ENCODE peak calls at places on chromosomes 12 and 14, in seven cellular contexts. N, G, H, L, W, U and R are unnamed samples.
A peak's percentile ranks its signal among the peaks of the same experiment; 100 is the strongest.

GRCh38 chr14:96095581-96096476 is 56.7 kb downstream of the C14orf132 start:
- DNase-seq in G (no peak), W (peak; percentile 82), U (peak; percentile 35), L (peak; percentile 86), H (peak; percentile 56), N (peak; percentile 78), R (no peak)

GRCh38 chr12:65999564-66000280 is 130.8 kb downstream of the LLPH start:
- DNase-seq in U (no peak), W (peak; percentile 70), L (peak; percentile 91), G (no peak), N (peak; percentile 65), H (no peak), R (no peak)

GRCh38 chr14:89469210-89470198 is 52.5 kb upstream of the FOXN3 start:
- DNase-seq in U (no peak), L (no peak), N (no peak), H (no peak), G (no peak), W (no peak), R (no peak)

GRCh38 chr14:80621701-80622100 is 319.8 kb downstream of the CEP128 start:
- DNase-seq in L (peak; percentile 68), U (no peak), G (no peak), N (peak; percentile 84), W (peak; percentile 64), H (no peak), R (no peak)

GRCh38 chr12:110203546-110203945 is 77.5 kb upstream of the ATP2A2 start:
- DNase-seq in G (no peak), W (no peak), L (no peak), U (no peak), H (no peak), N (no peak), R (no peak)

GRCh38 chr14:31269599-31270195 is 62.1 kb upstream of the HECTD1 start:
- DNase-seq in U (no peak), H (no peak), W (peak; percentile 4), G (no peak), N (no peak), L (no peak), R (no peak)

GRCh38 chr12:111137968-111138367 is 217.6 kb upstream of the MYL2 start:
- DNase-seq in H (no peak), L (no peak), N (no peak), U (no peak), G (no peak), W (no peak), R (no peak)

GRCh38 chr12:114671664-114672476 is 12.1 kb downstream of the TBX3 start:
- DNase-seq in L (peak; percentile 56), N (peak; percentile 66), W (no peak), U (no peak), H (no peak), G (no peak), R (no peak)

GRCh38 chr14:34539407-34540180 is at the start of gene EAPP:
- DNase-seq in H (peak; percentile 93), W (peak; percentile 98), U (peak; percentile 98), L (peak; percentile 96), G (peak; percentile 98), N (peak; percentile 98), R (peak; percentile 98)
- TF ChIP-seq CTCF in H (no peak), W (no peak), U (no peak), L (no peak), G (peak; percentile 28), N (no peak), R (no peak)

GRCh38 chr14:105068818-105069217 is 3.6 kb upstream of the GPR132 start:
- DNase-seq in N (no peak), G (no peak), L (no peak), W (no peak), H (no peak), U (no peak), R (no peak)

GRCh38 chr14:105067969-105068301 is 2.7 kb upstream of the GPR132 start:
- DNase-seq in L (no peak), G (no peak), U (no peak), N (no peak), H (no peak), W (no peak), R (no peak)

GRCh38 chr14:105065280-105066228 is at the start of gene GPR132:
- DNase-seq in H (no peak), G (no peak), W (peak; percentile 30), L (peak; percentile 38), U (peak; percentile 58), N (peak; percentile 58), R (no peak)

GRCh38 chr14:105066285-105067071 is 1.2 kb upstream of the GPR132 start:
- DNase-seq in U (no peak), G (peak; percentile 48), N (no peak), H (no peak), W (no peak), L (no peak), R (no peak)

DNA sequence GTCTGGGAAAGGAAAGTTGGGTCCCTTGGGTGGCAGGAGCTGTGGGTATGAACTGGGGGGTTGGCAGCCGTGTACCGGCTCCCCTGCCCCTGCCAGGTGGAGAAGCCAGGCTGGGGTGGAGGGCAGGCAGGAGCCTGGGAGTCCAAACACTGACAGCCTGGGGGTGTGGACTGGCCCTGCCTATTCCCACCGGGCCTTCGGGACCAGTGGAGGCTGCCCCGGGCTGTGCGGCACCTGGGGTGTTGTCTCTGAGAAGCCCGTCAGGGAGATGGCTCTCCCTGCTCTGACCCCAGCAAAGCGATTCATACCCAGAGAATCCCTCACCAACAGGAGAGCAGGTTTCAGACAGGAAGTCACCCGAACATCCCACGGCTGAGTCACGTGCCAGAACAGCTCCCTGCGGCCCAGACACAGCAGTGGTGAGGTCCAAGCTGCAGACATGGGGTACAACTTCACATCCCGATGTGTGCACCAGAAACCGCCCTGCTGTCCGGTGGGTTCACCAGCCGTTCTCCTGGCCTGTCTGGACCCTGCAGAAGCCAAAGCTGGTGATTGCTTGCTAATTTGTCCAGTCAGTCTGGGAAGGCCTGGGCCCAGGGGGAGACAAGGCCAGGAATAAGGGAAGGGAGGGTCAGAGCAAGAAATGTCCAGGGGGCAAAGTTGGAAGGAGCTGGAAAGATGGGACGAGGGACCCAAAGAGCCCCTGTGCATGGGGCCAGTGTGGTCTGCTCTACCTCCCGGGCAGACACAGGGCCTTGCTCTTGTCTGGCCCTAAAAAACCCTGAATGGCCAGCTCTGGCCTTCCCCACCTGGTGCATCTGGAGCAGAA is 2.1 kb upstream of the GPR132 start:
- DNase-seq in H (no peak), N (peak; percentile 30), U (no peak), G (peak; percentile 46), L (peak; percentile 37), W (no peak), R (no peak)
- H3K4me3 ChIP-seq in H (no peak overlapping the region), N (no peak overlapping the region), U (no peak overlapping the region), G (no peak overlapping the region), L (no peak overlapping the region), W (no peak overlapping the region), R (no peak overlapping the region)

DNA sequence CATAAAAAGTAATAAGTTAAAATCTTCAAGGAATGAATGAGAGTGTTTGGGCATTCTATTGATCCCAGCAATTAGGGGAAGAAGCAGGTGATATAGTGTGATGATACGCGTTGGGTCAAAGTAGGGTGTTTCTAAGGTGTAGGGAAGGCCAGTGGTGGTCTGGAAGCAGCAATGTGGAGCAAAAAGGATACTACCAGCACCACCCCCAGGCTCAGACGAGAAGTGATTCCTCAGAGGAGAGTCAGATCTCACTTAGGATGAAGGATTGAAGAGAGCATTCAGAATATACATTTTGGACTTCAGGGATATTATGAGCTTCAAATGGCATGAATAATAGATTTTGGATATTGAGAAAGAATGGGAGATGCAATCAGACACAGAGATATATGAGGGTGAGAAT is 497.6 kb downstream of the RMST start:
- DNase-seq in H (no peak), G (no peak), U (no peak), N (no peak), W (no peak), L (no peak), R (no peak)
- TF ChIP-seq CTCF in H (no peak), G (no peak), U (no peak), N (no peak), W (no peak), L (no peak), R (no peak)

GRCh38 chr12:15589328-15590032 is 199.7 kb downstream of the EPS8 start:
- DNase-seq in L (no peak), U (no peak), H (no peak), G (no peak), N (no peak), W (no peak), R (no peak)
- H3K4me3 ChIP-seq in L (no peak overlapping the region), U (no peak overlapping the region), H (no peak overlapping the region), G (no peak overlapping the region), N (peak overlapping the region; percentile 67), W (no peak overlapping the region), R (no peak overlapping the region)

DNA sequence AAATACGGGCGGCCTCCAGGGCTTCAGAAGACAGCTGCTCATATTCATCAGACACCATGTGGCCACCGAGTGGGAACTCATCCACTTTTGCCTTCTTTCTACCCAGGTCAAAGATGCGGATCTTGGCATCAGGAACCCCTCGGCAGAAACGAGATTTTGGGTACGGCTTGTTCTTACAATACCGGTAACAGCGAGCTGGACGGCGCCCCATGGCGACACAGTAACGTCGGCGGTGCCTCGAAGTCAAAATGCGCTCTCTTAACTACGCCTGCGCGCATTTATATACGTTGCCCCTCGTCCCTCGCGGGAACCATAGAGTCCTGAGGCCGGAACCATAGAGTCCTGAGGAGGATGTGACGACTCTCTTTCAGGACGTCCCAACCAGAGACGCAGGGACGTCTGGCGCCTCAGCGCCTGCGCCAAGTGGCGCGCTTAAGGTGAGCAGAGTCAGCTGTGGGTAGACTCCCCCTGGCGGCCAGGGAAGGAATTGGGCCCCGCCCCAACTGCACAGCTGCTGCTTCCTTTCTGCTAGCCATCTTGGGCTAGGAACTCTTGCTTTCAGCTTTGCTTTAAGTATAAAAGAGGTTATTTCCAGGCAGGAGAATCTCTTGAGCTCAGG is at the start of gene RPL10L:
- DNase-seq in N (no peak), W (no peak), H (no peak), U (no peak), L (no peak), G (no peak), R (no peak)
- TF ChIP-seq CTCF in N (peak; percentile 54), W (no peak), H (no peak), U (no peak), L (no peak), G (no peak), R (no peak)